ENCODE peak calls at places on chromosome 5, in eight cellular contexts. Q, D, K, C, N, W, O and X are unnamed samples. For H3K4me1, the result is how much of the 10 kb centered on the place peaks cover.

GRCh38 chr5:164336276-164336675 is 830.9 kb downstream of the MAT2B start:
- DNase-seq in Q (no peak), D (no peak), K (no peak), C (no peak), N (no peak), W (no peak), O (no peak), X (no peak)

GRCh38 chr5:50813691-50814090 is 147.3 kb downstream of the PARP8 start:
- DNase-seq in Q (no peak), D (no peak), K (no peak), C (no peak), N (no peak), W (no peak), O (no peak), X (no peak)

GRCh38 chr5:72402959-72403628 is 82.9 kb downstream of the PTCD2 start:
- DNase-seq in Q (no peak), D (peak), K (peak), C (no peak), N (no peak), W (peak), O (peak), X (peak)

GRCh38 chr5:96172436-96172835 is 210.8 kb upstream of the ELL2 start:
- DNase-seq in Q (no peak), D (no peak), K (no peak), C (no peak), N (no peak), W (no peak), O (no peak), X (no peak)

GRCh38 chr5:176559683-176560082 is 10.5 kb downstream of the CDHR2 start:
- DNase-seq in Q (no peak), D (no peak), K (peak), C (no peak), N (no peak), W (no peak), O (no peak), X (no peak)

GRCh38 chr5:139385061-139385889 is 2.2 kb upstream of the SLC23A1 start:
- DNase-seq in Q (no peak), D (peak), K (no peak), C (no peak), N (no peak), W (no peak), O (no peak), X (no peak)

GRCh38 chr5:137605377-137605776 is 106.3 kb upstream of the SPOCK1 start:
- DNase-seq in Q (no peak), D (no peak), K (peak), C (no peak), N (no peak), W (no peak), O (peak), X (no peak)

GRCh38 chr5:109246395-109246794 is 163.4 kb downstream of the PJA2 start:
- DNase-seq in Q (no peak), D (no peak), K (no peak), C (no peak), N (no peak), W (no peak), O (no peak), X (no peak)

GRCh38 chr5:6557807-6558575 is 74.9 kb downstream of the NSUN2 start:
- DNase-seq in Q (no peak), D (no peak), K (no peak), C (peak), N (no peak), W (no peak), O (no peak), X (no peak)

GRCh38 chr5:156367602-156368001 is 40.6 kb downstream of the SGCD start:
- DNase-seq in Q (peak), D (no peak), K (peak), C (no peak), N (no peak), W (no peak), O (no peak), X (no peak)

GRCh38 chr5:151030377-151030776 is 10.0 kb downstream of the GPX3 start:
- DNase-seq in Q (peak), D (no peak), K (no peak), C (no peak), N (no peak), W (peak), O (no peak), X (peak)

GRCh38 chr5:93607367-93608258 is 24.6 kb downstream of the NR2F1 start:
- DNase-seq in Q (no peak), D (no peak), K (peak), C (no peak), N (no peak), W (no peak), O (peak), X (no peak)

GRCh38 chr5:123371575-123372179 is 51.5 kb downstream of the CEP120 start:
- DNase-seq in Q (no peak), D (peak), K (peak), C (peak), N (peak), W (peak), O (peak), X (peak)

GRCh38 chr5:167967494-167968180 is 323.8 kb upstream of the WWC1 start:
- DNase-seq in Q (no peak), D (no peak), K (peak), C (no peak), N (no peak), W (no peak), O (peak), X (no peak)

GRCh38 chr5:94968507-94969095 is 316.3 kb downstream of the MCTP1 start:
- DNase-seq in Q (no peak), D (peak), K (peak), C (no peak), N (no peak), W (no peak), O (peak), X (no peak)

GRCh38 chr5:116365006-116365496 is 209.6 kb downstream of the SEMA6A start:
- DNase-seq in Q (no peak), D (peak), K (no peak), C (no peak), N (no peak), W (no peak), O (no peak), X (no peak)

GRCh38 chr5:3671366-3671765 is 75.7 kb downstream of the IRX1 start:
- DNase-seq in Q (no peak), D (no peak), K (no peak), C (no peak), N (no peak), W (no peak), O (no peak), X (no peak)

GRCh38 chr5:129771058-129771838 is 23.4 kb downstream of the MINAR2 start:
- DNase-seq in Q (no peak), D (peak), K (peak), C (peak), N (no peak), W (no peak), O (peak), X (no peak)

GRCh38 chr5:98602534-98603112 is 170.8 kb upstream of the RGMB start:
- DNase-seq in Q (no peak), D (no peak), K (no peak), C (no peak), N (no peak), W (no peak), O (no peak), X (no peak)

GRCh38 chr5:90131734-90132133 is 277.8 kb downstream of the CETN3 start:
- DNase-seq in Q (no peak), D (no peak), K (no peak), C (no peak), N (no peak), W (no peak), O (no peak), X (no peak)

GRCh38 chr5:159104058-159104651 is 4.4 kb upstream of the EBF1 start:
- DNase-seq in Q (no peak), D (peak), K (peak), C (no peak), N (peak), W (no peak), O (no peak), X (peak)

GRCh38 chr5:57435701-57436134 is 46.9 kb downstream of the ACTBL2 start:
- DNase-seq in Q (no peak), D (no peak), K (no peak), C (no peak), N (no peak), W (no peak), O (no peak), X (no peak)

GRCh38 chr5:58108507-58108906 is 351.4 kb downstream of the PLK2 start:
- DNase-seq in Q (no peak), D (no peak), K (no peak), C (no peak), N (no peak), W (no peak), O (no peak), X (no peak)

GRCh38 chr5:154857091-154857533 is 1.3 kb upstream of the CNOT8 start:
- DNase-seq in Q (no peak), D (peak), K (peak), C (no peak), N (no peak), W (peak), O (no peak), X (no peak)

GRCh38 chr5:1103505-1104326 is 8.1 kb downstream of the SLC12A7 start:
- DNase-seq in Q (peak), D (no peak), K (no peak), C (peak), N (no peak), W (peak), O (no peak), X (peak)

GRCh38 chr5:180618830-180619562 is 27.7 kb upstream of the SCGB3A1 start:
- DNase-seq in Q (no peak), D (no peak), K (peak), C (no peak), N (no peak), W (no peak), O (peak), X (no peak)
- TF ChIP-seq CTCF in Q (no peak), D (no peak), K (peak), C (peak), N (no peak), W (no peak), O (peak), X (no peak)

GRCh38 chr5:37165761-37166160 is 83.4 kb downstream of the CPLANE1 start:
- DNase-seq in Q (no peak), D (no peak), K (no peak), C (no peak), N (no peak), W (no peak), O (no peak), X (no peak)
- H3K4me1 ChIP-seq in Q (under half), D (under half), K (under half), C (under half), N (under half), W (under half), O (under half), X (under half)

GRCh38 chr5:65818592-65818991 is 96.6 kb downstream of the NLN start:
- DNase-seq in Q (no peak), D (no peak), K (no peak), C (no peak), N (no peak), W (no peak), O (no peak), X (no peak)
- H3K27ac ChIP-seq in Q (no peak), D (no peak), K (no peak), C (no peak), N (no peak), W (no peak), O (no peak), X (no peak)

DNA sequence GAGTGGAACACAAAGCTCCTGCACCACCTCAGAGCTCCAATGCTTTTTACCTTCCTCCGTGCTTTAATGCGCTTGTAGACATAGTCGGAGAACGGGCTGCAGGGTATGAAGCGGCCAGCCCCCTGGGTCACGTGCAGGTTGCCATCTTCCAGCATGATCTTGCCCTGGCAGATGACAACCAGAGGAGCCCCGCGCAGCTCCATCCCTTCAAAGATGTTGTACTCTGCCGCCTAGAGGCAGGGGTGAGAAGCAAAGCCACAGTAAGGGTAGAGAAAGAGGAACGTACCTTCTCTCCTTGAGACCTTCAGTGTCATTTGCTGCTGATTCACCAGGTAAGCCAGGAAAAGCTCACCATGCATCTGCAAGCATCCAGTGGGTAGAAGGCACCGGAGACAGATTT is 112.3 kb downstream of the DPYSL3 start:
- DNase-seq in Q (no peak), D (no peak), K (peak), C (no peak), N (no peak), W (no peak), O (no peak), X (no peak)
- TF ChIP-seq CTCF in Q (no peak), D (no peak), K (peak), C (no peak), N (no peak), W (no peak), O (no peak), X (no peak)